ENCODE peak calls at places on chromosomes 2 and 18, in ten cellular contexts. One of them, this sample, is unnamed.

GRCh38 chr2:155377931-155378444 is 679.5 kb downstream of the KCNJ3 start:
- DNase-seq in GM23338: no peak
- DNase-seq in fibroblast of lung: peak; percentile 18
- DNase-seq in HCT116: no peak
- DNase-seq in Karpas-422: no peak
- DNase-seq in ascending aorta: no peak
- DNase-seq in adrenal gland: no peak
- DNase-seq in K562: no peak
- DNase-seq in breast epithelium: no peak
- DNase-seq in right lobe of liver: no peak
- DNase-seq in this sample: no peak

GRCh38 chr2:191318037-191318728 is 73.0 kb downstream of the MYO1B start:
- DNase-seq in GM23338: no peak
- DNase-seq in fibroblast of lung: peak; percentile 80
- DNase-seq in HCT116: no peak
- DNase-seq in Karpas-422: no peak
- DNase-seq in ascending aorta: no peak
- DNase-seq in adrenal gland: no peak
- DNase-seq in K562: no peak
- DNase-seq in breast epithelium: no peak
- DNase-seq in right lobe of liver: no peak
- DNase-seq in this sample: no peak

GRCh38 chr2:113700186-113700841 is 56.1 kb downstream of the SLC35F5 start:
- DNase-seq in GM23338: peak; percentile 79
- DNase-seq in fibroblast of lung: peak; percentile 19
- DNase-seq in HCT116: no peak
- DNase-seq in Karpas-422: peak; percentile 94
- DNase-seq in ascending aorta: no peak
- DNase-seq in adrenal gland: no peak
- DNase-seq in K562: peak; percentile 72
- DNase-seq in breast epithelium: no peak
- DNase-seq in right lobe of liver: no peak
- DNase-seq in this sample: peak; percentile 86

GRCh38 chr2:44053456-44053855 is 57.7 kb upstream of the LRPPRC start:
- DNase-seq in GM23338: no peak
- DNase-seq in fibroblast of lung: no peak
- DNase-seq in HCT116: no peak
- DNase-seq in Karpas-422: peak; percentile 19
- DNase-seq in ascending aorta: no peak
- DNase-seq in adrenal gland: no peak
- DNase-seq in K562: no peak
- DNase-seq in breast epithelium: no peak
- DNase-seq in right lobe of liver: no peak
- DNase-seq in this sample: no peak

GRCh38 chr2:9780368-9781130 is 62.7 kb upstream of the TAF1B start:
- DNase-seq in GM23338: no peak
- DNase-seq in fibroblast of lung: no peak
- DNase-seq in HCT116: no peak
- DNase-seq in Karpas-422: no peak
- DNase-seq in ascending aorta: no peak
- DNase-seq in adrenal gland: peak; percentile 39
- DNase-seq in K562: no peak
- DNase-seq in breast epithelium: peak; percentile 40
- DNase-seq in right lobe of liver: no peak
- DNase-seq in this sample: no peak

GRCh38 chr2:189327879-189328351 is 113.4 kb upstream of the WDR75 start:
- DNase-seq in GM23338: no peak
- DNase-seq in fibroblast of lung: no peak
- DNase-seq in HCT116: no peak
- DNase-seq in Karpas-422: no peak
- DNase-seq in ascending aorta: no peak
- DNase-seq in adrenal gland: no peak
- DNase-seq in K562: no peak
- DNase-seq in breast epithelium: no peak
- DNase-seq in right lobe of liver: no peak
- DNase-seq in this sample: no peak

GRCh38 chr18:69123421-69123820 is 277.3 kb upstream of the DOK6 start:
- DNase-seq in GM23338: no peak
- DNase-seq in fibroblast of lung: no peak
- DNase-seq in HCT116: no peak
- DNase-seq in Karpas-422: peak; percentile 59
- DNase-seq in ascending aorta: no peak
- DNase-seq in adrenal gland: no peak
- DNase-seq in K562: no peak
- DNase-seq in breast epithelium: no peak
- DNase-seq in right lobe of liver: no peak
- DNase-seq in this sample: no peak

GRCh38 chr18:44036500-44036899 is 644.2 kb upstream of the SETBP1 start:
- DNase-seq in GM23338: no peak
- DNase-seq in fibroblast of lung: peak; percentile 5
- DNase-seq in HCT116: no peak
- DNase-seq in Karpas-422: no peak
- DNase-seq in ascending aorta: no peak
- DNase-seq in adrenal gland: peak; percentile 55
- DNase-seq in K562: no peak
- DNase-seq in breast epithelium: no peak
- DNase-seq in right lobe of liver: no peak
- DNase-seq in this sample: no peak

GRCh38 chr2:234989183-234989701 is 37.4 kb downstream of the SH3BP4 start:
- DNase-seq in GM23338: no peak
- DNase-seq in fibroblast of lung: peak; percentile 46
- DNase-seq in HCT116: no peak
- DNase-seq in Karpas-422: no peak
- DNase-seq in ascending aorta: peak; percentile 98
- DNase-seq in adrenal gland: peak; percentile 94
- DNase-seq in K562: no peak
- DNase-seq in breast epithelium: peak; percentile 82
- DNase-seq in right lobe of liver: peak; percentile 88
- DNase-seq in this sample: no peak

GRCh38 chr2:25078171-25079049 is 36.5 kb downstream of the EFR3B start:
- DNase-seq in GM23338: no peak
- DNase-seq in fibroblast of lung: peak; percentile 28
- DNase-seq in HCT116: peak; percentile 24
- DNase-seq in Karpas-422: no peak
- DNase-seq in ascending aorta: no peak
- DNase-seq in adrenal gland: no peak
- DNase-seq in K562: no peak
- DNase-seq in breast epithelium: no peak
- DNase-seq in right lobe of liver: no peak
- DNase-seq in this sample: no peak

GRCh38 chr2:38261569-38262513 is 115.2 kb downstream of the ATL2 start:
- DNase-seq in GM23338: no peak
- DNase-seq in fibroblast of lung: no peak
- DNase-seq in HCT116: no peak
- DNase-seq in Karpas-422: no peak
- DNase-seq in ascending aorta: no peak
- DNase-seq in adrenal gland: no peak
- DNase-seq in K562: no peak
- DNase-seq in breast epithelium: no peak
- DNase-seq in right lobe of liver: no peak
- DNase-seq in this sample: no peak

GRCh38 chr2:165237056-165237455 is 2.2 kb upstream of the SCN2A start:
- DNase-seq in GM23338: no peak
- DNase-seq in fibroblast of lung: no peak
- DNase-seq in HCT116: no peak
- DNase-seq in Karpas-422: no peak
- DNase-seq in ascending aorta: no peak
- DNase-seq in adrenal gland: no peak
- DNase-seq in K562: no peak
- DNase-seq in breast epithelium: no peak
- DNase-seq in right lobe of liver: no peak
- DNase-seq in this sample: no peak

GRCh38 chr2:36560726-36561125 is 37.2 kb downstream of the FEZ2 start:
- DNase-seq in GM23338: no peak
- DNase-seq in fibroblast of lung: no peak
- DNase-seq in HCT116: no peak
- DNase-seq in Karpas-422: no peak
- DNase-seq in ascending aorta: no peak
- DNase-seq in adrenal gland: no peak
- DNase-seq in K562: no peak
- DNase-seq in breast epithelium: no peak
- DNase-seq in right lobe of liver: no peak
- DNase-seq in this sample: no peak

GRCh38 chr18:25299899-25300298 is 52.1 kb downstream of the ZNF521 start:
- DNase-seq in GM23338: no peak
- DNase-seq in fibroblast of lung: no peak
- DNase-seq in HCT116: no peak
- DNase-seq in Karpas-422: no peak
- DNase-seq in ascending aorta: no peak
- DNase-seq in adrenal gland: no peak
- DNase-seq in K562: no peak
- DNase-seq in breast epithelium: no peak
- DNase-seq in right lobe of liver: no peak
- DNase-seq in this sample: no peak

GRCh38 chr18:52670903-52671302 is 330.9 kb downstream of the DCC start:
- DNase-seq in GM23338: peak; percentile 36
- DNase-seq in fibroblast of lung: peak; percentile 46
- DNase-seq in HCT116: no peak
- DNase-seq in Karpas-422: peak; percentile 52
- DNase-seq in ascending aorta: no peak
- DNase-seq in adrenal gland: no peak
- DNase-seq in K562: no peak
- DNase-seq in breast epithelium: no peak
- DNase-seq in right lobe of liver: no peak
- DNase-seq in this sample: no peak

GRCh38 chr2:239809391-239809790 is 215.8 kb downstream of the NDUFA10 start:
- DNase-seq in GM23338: no peak
- DNase-seq in fibroblast of lung: no peak
- DNase-seq in HCT116: no peak
- DNase-seq in Karpas-422: no peak
- DNase-seq in ascending aorta: peak; percentile 72
- DNase-seq in adrenal gland: peak; percentile 20
- DNase-seq in K562: no peak
- DNase-seq in breast epithelium: peak; percentile 31
- DNase-seq in right lobe of liver: peak; percentile 37
- DNase-seq in this sample: peak; percentile 52

DNA sequence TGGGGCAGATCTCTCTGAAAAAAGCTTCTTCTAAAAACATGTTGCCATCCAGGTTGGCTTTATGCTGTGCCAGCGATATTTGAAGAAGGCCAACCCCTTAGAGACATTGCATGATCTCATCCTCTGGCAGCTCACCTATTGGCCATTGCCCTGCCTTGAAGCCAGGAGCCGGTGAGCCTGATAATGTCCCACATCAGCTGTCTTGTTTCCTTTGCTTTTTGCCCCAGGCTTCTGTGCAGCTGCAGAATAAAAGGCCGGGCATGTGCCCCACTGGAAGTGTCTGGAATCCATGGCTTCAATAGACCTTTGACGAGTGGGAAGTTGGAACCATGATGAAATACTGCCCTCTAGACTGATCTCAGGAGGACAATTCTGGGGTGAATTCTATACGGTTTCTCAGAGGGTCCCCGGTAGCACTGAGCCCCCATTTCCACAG is 523.5 kb upstream of the ZEB2 start:
- DNase-seq in GM23338: no peak
- DNase-seq in fibroblast of lung: no peak
- DNase-seq in HCT116: no peak
- DNase-seq in Karpas-422: no peak
- DNase-seq in ascending aorta: peak; percentile 65
- DNase-seq in adrenal gland: no peak
- DNase-seq in K562: peak; percentile 12
- DNase-seq in breast epithelium: no peak
- DNase-seq in right lobe of liver: no peak
- DNase-seq in this sample: no peak
- H3K27ac ChIP-seq in GM23338: no peak overlapping the region
- H3K27ac ChIP-seq in fibroblast of lung: no peak overlapping the region
- H3K27ac ChIP-seq in HCT116: no peak overlapping the region
- H3K27ac ChIP-seq in Karpas-422: no peak overlapping the region
- H3K27ac ChIP-seq in ascending aorta: no peak overlapping the region
- H3K27ac ChIP-seq in adrenal gland: no peak overlapping the region
- H3K27ac ChIP-seq in K562: no peak overlapping the region
- H3K27ac ChIP-seq in breast epithelium: no peak overlapping the region
- H3K27ac ChIP-seq in right lobe of liver: no peak overlapping the region
- H3K27ac ChIP-seq in this sample: no peak overlapping the region

DNA sequence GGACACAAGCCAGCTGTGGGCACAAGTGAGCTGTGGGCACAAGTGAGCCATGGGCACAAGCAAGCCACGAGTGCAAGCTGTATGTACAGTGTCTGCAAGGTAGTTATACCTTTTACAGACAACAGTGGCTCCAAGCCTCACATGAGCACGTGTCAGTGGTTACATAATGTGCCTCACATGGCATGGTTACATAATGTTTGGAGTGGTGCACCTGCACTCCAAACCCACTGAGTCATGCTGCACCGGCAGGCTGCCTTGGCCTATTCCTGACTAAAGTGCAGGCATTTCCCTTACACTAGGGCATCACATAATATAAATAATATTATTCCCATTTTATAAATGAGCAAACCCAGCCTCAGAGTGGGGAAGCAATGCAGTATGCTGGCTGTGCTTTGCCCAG is 62.6 kb downstream of the MARCO start:
- DNase-seq in GM23338: no peak
- DNase-seq in fibroblast of lung: no peak
- DNase-seq in HCT116: no peak
- DNase-seq in Karpas-422: no peak
- DNase-seq in ascending aorta: no peak
- DNase-seq in adrenal gland: no peak
- DNase-seq in K562: no peak
- DNase-seq in breast epithelium: no peak
- DNase-seq in right lobe of liver: peak; percentile 41
- DNase-seq in this sample: no peak
- H3K27ac ChIP-seq in GM23338: no peak overlapping the region
- H3K27ac ChIP-seq in fibroblast of lung: no peak overlapping the region
- H3K27ac ChIP-seq in HCT116: no peak overlapping the region
- H3K27ac ChIP-seq in Karpas-422: no peak overlapping the region
- H3K27ac ChIP-seq in ascending aorta: no peak overlapping the region
- H3K27ac ChIP-seq in adrenal gland: no peak overlapping the region
- H3K27ac ChIP-seq in K562: no peak overlapping the region
- H3K27ac ChIP-seq in breast epithelium: no peak overlapping the region
- H3K27ac ChIP-seq in right lobe of liver: no peak overlapping the region
- H3K27ac ChIP-seq in this sample: no peak overlapping the region

DNA sequence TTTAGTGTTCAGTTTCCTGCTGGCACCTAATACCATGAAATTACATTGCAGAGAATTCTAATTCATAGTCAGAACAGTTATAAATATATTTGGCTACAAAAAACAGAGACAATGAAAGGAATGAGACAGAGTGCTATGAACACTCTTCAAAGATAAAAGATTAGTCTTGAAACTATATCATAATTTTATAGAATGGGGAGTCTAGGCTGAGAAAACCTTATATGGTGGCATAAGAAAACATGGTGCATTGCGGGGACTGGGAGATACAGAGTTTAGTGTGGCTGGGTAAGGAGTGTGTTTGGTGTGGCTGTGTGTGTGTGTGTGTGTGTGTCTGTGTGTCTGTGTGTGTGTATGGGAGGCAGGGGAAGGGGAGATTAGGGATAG is 64.5 kb upstream of the CTLA4 start:
- DNase-seq in GM23338: no peak
- DNase-seq in fibroblast of lung: no peak
- DNase-seq in HCT116: no peak
- DNase-seq in Karpas-422: no peak
- DNase-seq in ascending aorta: no peak
- DNase-seq in adrenal gland: no peak
- DNase-seq in K562: no peak
- DNase-seq in breast epithelium: no peak
- DNase-seq in right lobe of liver: no peak
- DNase-seq in this sample: no peak
- H3K27ac ChIP-seq in GM23338: no peak overlapping the region
- H3K27ac ChIP-seq in fibroblast of lung: peak overlapping the region; percentile 80
- H3K27ac ChIP-seq in HCT116: no peak overlapping the region
- H3K27ac ChIP-seq in Karpas-422: no peak overlapping the region
- H3K27ac ChIP-seq in ascending aorta: peak overlapping the region; percentile 77
- H3K27ac ChIP-seq in adrenal gland: no peak overlapping the region
- H3K27ac ChIP-seq in K562: no peak overlapping the region
- H3K27ac ChIP-seq in breast epithelium: no peak overlapping the region
- H3K27ac ChIP-seq in right lobe of liver: no peak overlapping the region
- H3K27ac ChIP-seq in this sample: no peak overlapping the region

GRCh38 chr2:162065767-162066166 is 8.2 kb downstream of the DPP4 start:
- DNase-seq in GM23338: no peak
- DNase-seq in fibroblast of lung: no peak
- DNase-seq in HCT116: no peak
- DNase-seq in Karpas-422: no peak
- DNase-seq in ascending aorta: no peak
- DNase-seq in adrenal gland: no peak
- DNase-seq in K562: no peak
- DNase-seq in breast epithelium: no peak
- DNase-seq in right lobe of liver: no peak
- DNase-seq in this sample: no peak
- H3K27ac ChIP-seq in GM23338: no peak overlapping the region
- H3K27ac ChIP-seq in fibroblast of lung: no peak overlapping the region
- H3K27ac ChIP-seq in HCT116: no peak overlapping the region
- H3K27ac ChIP-seq in Karpas-422: no peak overlapping the region
- H3K27ac ChIP-seq in ascending aorta: no peak overlapping the region
- H3K27ac ChIP-seq in adrenal gland: no peak overlapping the region
- H3K27ac ChIP-seq in K562: no peak overlapping the region
- H3K27ac ChIP-seq in breast epithelium: no peak overlapping the region
- H3K27ac ChIP-seq in right lobe of liver: no peak overlapping the region
- H3K27ac ChIP-seq in this sample: no peak overlapping the region